ENCODE peak calls at places on chromosomes 16 and 17, in nine cellular contexts. L is A549, X is esophagus muscularis mucosa, E is tibial nerve, V is transverse colon, B is GM12878, K is sigmoid colon, Q is stomach, J is HepG2. G is an unnamed sample.

GRCh38 chr17:62627219-62627903 is at the start of gene MRC2:
- DNase-seq in L (peak; percentile 86), B (no peak), E (peak; percentile 47), Q (no peak), X (no peak), K (peak; percentile 86), V (peak; percentile 35), J (no peak), G (peak; percentile 88)

GRCh38 chr16:700684-701584 is 4.7 kb downstream of the FBXL16 start:
- DNase-seq in V (no peak), X (no peak), L (no peak), B (no peak), K (no peak), Q (no peak), J (no peak), E (no peak), G (no peak)

GRCh38 chr17:53844476-53845107 is 21.9 kb downstream of the KIF2B start:
- DNase-seq in J (no peak), E (no peak), X (no peak), K (no peak), Q (no peak), B (no peak), V (no peak), L (no peak), G (no peak)

GRCh38 chr16:86391486-86391885 is 118.8 kb upstream of the FOXF1 start:
- DNase-seq in L (no peak), K (no peak), V (no peak), X (no peak), E (no peak), Q (no peak), J (no peak), B (no peak), G (no peak)

GRCh38 chr17:47929218-47930000 is 12.0 kb upstream of the PNPO start:
- DNase-seq in E (peak; percentile 22), Q (no peak), B (no peak), J (no peak), K (peak; percentile 74), X (no peak), L (no peak), V (no peak), G (no peak)

GRCh38 chr16:11183035-11183812 is 72.8 kb downstream of the SOCS1 start:
- DNase-seq in Q (no peak), J (no peak), K (no peak), X (no peak), L (no peak), E (no peak), B (peak; percentile 81), V (peak; percentile 30), G (no peak)

GRCh38 chr17:42191209-42191608 is 3.1 kb downstream of the GHDC start:
- DNase-seq in B (no peak), Q (no peak), K (no peak), L (no peak), X (no peak), J (no peak), E (no peak), V (no peak), G (no peak)

GRCh38 chr17:71938340-71939010 is 182.3 kb upstream of the SOX9 start:
- DNase-seq in Q (no peak), V (no peak), B (no peak), X (no peak), J (no peak), K (no peak), L (no peak), E (no peak), G (no peak)

GRCh38 chr16:4123617-4124300 is 7.5 kb upstream of the ADCY9 start:
- DNase-seq in K (no peak), J (no peak), V (no peak), E (no peak), B (no peak), X (no peak), L (no peak), Q (no peak), G (no peak)

GRCh38 chr16:85402910-85403692 is 210.0 kb upstream of the GSE1 start:
- DNase-seq in E (no peak), J (no peak), Q (no peak), K (peak; percentile 69), B (no peak), X (no peak), L (no peak), V (no peak), G (peak; percentile 51)

GRCh38 chr16:70740919-70741778 is 55.3 kb upstream of the MTSS2 start:
- DNase-seq in V (no peak), K (no peak), J (no peak), X (no peak), E (no peak), Q (no peak), B (no peak), L (no peak), G (no peak)

GRCh38 chr17:62680541-62681052 is 53.1 kb downstream of the MRC2 start:
- DNase-seq in B (no peak), E (no peak), K (peak; percentile 53), V (peak; percentile 31), X (no peak), J (no peak), Q (peak; percentile 52), L (no peak), G (peak; percentile 56)

GRCh38 chr17:49351572-49352140 is 10.4 kb downstream of the ZNF652 start:
- DNase-seq in X (no peak), V (no peak), E (no peak), K (no peak), Q (no peak), L (no peak), B (no peak), J (no peak), G (no peak)

GRCh38 chr17:41008811-41009210 is at the start of gene KRTAP3-1:
- DNase-seq in K (no peak), J (peak; percentile 28), E (no peak), Q (no peak), B (no peak), V (no peak), X (peak; percentile 81), L (no peak), G (no peak)

GRCh38 chr17:39235555-39236221 is 9.9 kb upstream of the STAC2 start:
- DNase-seq in E (no peak), V (peak; percentile 29), Q (no peak), J (peak; percentile 60), L (peak; percentile 92), B (peak; percentile 24), X (no peak), K (no peak), G (no peak)

GRCh38 chr17:50559674-50560184 is 786 bp upstream of the CACNA1G start:
- DNase-seq in Q (peak; percentile 53), L (peak; percentile 95), E (peak; percentile 39), V (peak; percentile 69), K (peak; percentile 89), J (no peak), X (no peak), B (no peak), G (peak; percentile 84)

GRCh38 chr17:70767102-70767701 is 597.9 kb downstream of the KCNJ2 start:
- DNase-seq in X (no peak), K (no peak), J (peak; percentile 31), V (no peak), Q (no peak), B (no peak), L (peak; percentile 29), E (no peak), G (no peak)

GRCh38 chr16:9823510-9823909 is 358.7 kb downstream of the GRIN2A start:
- DNase-seq in B (no peak), V (no peak), J (no peak), K (no peak), E (no peak), X (peak; percentile 21), Q (no peak), L (no peak), G (no peak)

GRCh38 chr17:68080411-68081150 is 45.0 kb downstream of the KPNA2 start:
- DNase-seq in L (no peak), V (no peak), Q (no peak), K (no peak), X (no peak), J (no peak), B (no peak), E (no peak), G (no peak)

GRCh38 chr17:17877548-17878358 is 41.0 kb upstream of the SREBF1 start:
- DNase-seq in K (peak; percentile 96), V (peak; percentile 55), E (peak; percentile 44), Q (peak; percentile 89), J (no peak), L (no peak), B (no peak), X (no peak), G (peak; percentile 83)
- TF ChIP-seq POLR2A in K (no peak), V (no peak), E (no peak), Q (no peak), J (no peak), L (no peak), B (no peak), X (no peak), G (no peak)

GRCh38 chr16:66906916-66907836 is 11.5 kb downstream of the CDH16 start:
- DNase-seq in K (no peak), X (no peak), B (no peak), L (no peak), E (no peak), Q (no peak), V (no peak), J (no peak), G (no peak)
- TF ChIP-seq EP300 in K (no peak), X (no peak), B (no peak), L (no peak), E (no peak), Q (no peak), V (no peak), J (no peak), G (no peak)

DNA sequence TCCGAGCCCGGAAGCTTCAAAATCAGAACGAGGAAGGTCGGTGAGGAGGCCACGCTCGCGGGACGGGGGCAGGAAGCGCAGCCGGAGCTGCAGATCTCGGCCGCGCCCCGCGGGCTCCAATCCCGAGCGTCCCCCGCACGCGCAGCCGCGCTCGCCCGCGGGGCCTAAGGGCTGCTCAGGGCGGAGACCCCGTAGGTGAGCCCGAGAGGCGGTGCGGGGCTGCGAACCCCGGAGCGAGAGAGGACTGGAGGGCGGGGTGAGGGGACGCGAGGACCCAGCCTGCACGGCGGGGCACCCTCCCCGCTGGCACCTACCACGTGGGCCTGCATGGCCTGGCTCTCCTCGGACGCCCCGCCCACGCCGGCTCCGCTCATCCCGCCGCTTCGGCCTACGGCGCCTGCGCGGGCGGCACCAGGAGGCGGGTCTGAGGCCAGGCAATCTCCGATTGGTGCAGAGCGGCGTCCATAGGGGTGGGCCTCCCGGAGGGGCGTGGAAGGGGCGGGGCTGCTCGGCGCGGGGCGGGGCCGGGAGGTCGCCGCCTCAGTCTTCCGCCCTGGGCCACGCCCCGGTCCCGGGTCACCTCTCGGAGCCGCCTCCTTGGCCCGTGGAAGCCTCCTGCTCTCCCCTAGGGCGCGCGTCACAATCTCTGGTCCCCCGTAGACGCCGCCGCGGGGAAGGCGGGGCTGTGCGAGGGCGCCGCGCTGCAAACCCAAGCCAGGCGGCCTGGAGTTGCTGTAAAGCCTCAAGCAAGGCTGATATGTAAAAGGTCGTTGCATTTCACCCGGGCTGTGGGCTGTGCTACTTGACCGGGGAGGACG is 27.8 kb upstream of the METRNL start:
- DNase-seq in K (peak; percentile 99), X (peak; percentile 99), V (peak; percentile 98), Q (peak; percentile 97), E (peak; percentile 90), L (peak; percentile 96), J (peak; percentile 96), B (peak; percentile 87), G (peak; percentile 97)
- TF ChIP-seq POLR2A in K (peak; percentile 44), X (peak; percentile 78), V (peak; percentile 90), Q (no peak), E (peak; percentile 90), L (peak; percentile 95), J (peak; percentile 94), B (peak; percentile 96), G (peak; percentile 47)

GRCh38 chr17:1491406-1492248 is 859 bp downstream of the MYO1C start:
- DNase-seq in B (no peak), K (peak; percentile 85), X (no peak), V (peak; percentile 84), J (no peak), E (no peak), L (peak; percentile 83), Q (peak; percentile 78), G (peak; percentile 78)
- TF ChIP-seq EP300 in B (no peak), K (no peak), X (no peak), V (no peak), J (no peak), E (no peak), L (no peak), Q (no peak), G (no peak)

G was measured in ovary.